ENCODE peak calls at places on chromosome 22, in four cellular contexts. C is HCT116, E is SK-N-SH, K is K562. S is an unnamed sample.

GRCh38 chr22:45418056-45418769 is 4.7 kb downstream of the RIBC2 start:
- DNase-seq in C (no peak), E (no peak), K (no peak), S (no peak)

GRCh38 chr22:25757686-25758085 is 15.7 kb downstream of the MYO18B start:
- DNase-seq in C (no peak), E (no peak), K (no peak), S (no peak)

GRCh38 chr22:40509401-40510134 is 127.0 kb downstream of the MRTFA start:
- DNase-seq in C (no peak), E (no peak), K (no peak), S (no peak)

GRCh38 chr22:49633010-49633324 is 194.7 kb downstream of the BRD1 start:
- DNase-seq in C (no peak), E (peak; percentile 54), K (no peak), S (no peak)

GRCh38 chr22:46001426-46002106 is 24.6 kb upstream of the WNT7B start:
- DNase-seq in C (no peak), E (no peak), K (no peak), S (no peak)

GRCh38 chr22:48171294-48171693 is 1408.8 kb downstream of the TBC1D22A start:
- DNase-seq in C (no peak), E (no peak), K (no peak), S (peak; percentile 7)

GRCh38 chr22:22709719-22710445 is 65.5 kb downstream of the GGTLC2 start:
- DNase-seq in C (no peak), E (no peak), K (peak; percentile 91), S (peak; percentile 16)

GRCh38 chr22:50323900-50324299 is 2.9 kb downstream of the DENND6B start:
- DNase-seq in C (no peak), E (no peak), K (no peak), S (no peak)

GRCh38 chr22:39246217-39246616 is 1.4 kb upstream of the PDGFB start:
- DNase-seq in C (no peak), E (no peak), K (no peak), S (no peak)

GRCh38 chr22:26172389-26172990 is 3.2 kb downstream of the SEZ6L start:
- DNase-seq in C (peak; percentile 24), E (peak; percentile 61), K (peak; percentile 40), S (peak; percentile 26)

GRCh38 chr22:50304528-50305392 is 2.7 kb downstream of the PLXNB2 start:
- DNase-seq in C (no peak), E (no peak), K (peak; percentile 55), S (peak; percentile 81)

GRCh38 chr22:18035740-18036139 is 11.4 kb upstream of the MICAL3 start:
- DNase-seq in C (peak; percentile 35), E (peak; percentile 47), K (no peak), S (peak; percentile 68)

GRCh38 chr22:17172172-17172833 is 13.2 kb upstream of the HDHD5 start:
- DNase-seq in C (no peak), E (peak; percentile 34), K (no peak), S (no peak)

GRCh38 chr22:50189184-50189848 is 3.6 kb downstream of the TRABD start:
- DNase-seq in C (no peak), E (no peak), K (peak; percentile 25), S (no peak)

GRCh38 chr22:46076651-46077339 is 73.5 kb upstream of the PPARA start:
- DNase-seq in C (no peak), E (no peak), K (no peak), S (no peak)

GRCh38 chr22:45194686-45195085 is 31.0 kb downstream of the NUP50 start:
- DNase-seq in C (no peak), E (no peak), K (no peak), S (no peak)

GRCh38 chr22:49728566-49729271 is 99.0 kb downstream of the BRD1 start:
- DNase-seq in C (no peak), E (peak; percentile 19), K (no peak), S (no peak)

GRCh38 chr22:39500101-39500500 is 2.0 kb upstream of the MIEF1 start:
- DNase-seq in C (no peak), E (no peak), K (no peak), S (no peak)

GRCh38 chr22:43262990-43263644 is 76.2 kb upstream of the TTLL12 start:
- DNase-seq in C (no peak), E (no peak), K (peak; percentile 50), S (no peak)

GRCh38 chr22:36299911-36300310 is 47.0 kb downstream of the APOL1 start:
- DNase-seq in C (no peak), E (no peak), K (no peak), S (no peak)

GRCh38 chr22:35312198-35313059 is 12.7 kb downstream of the TOM1 start:
- DNase-seq in C (peak; percentile 16), E (no peak), K (no peak), S (peak; percentile 48)

GRCh38 chr22:20803696-20804324 is 29.9 kb downstream of the SERPIND1 start:
- DNase-seq in C (peak; percentile 3), E (peak; percentile 71), K (peak; percentile 84), S (peak; percentile 16)
- TF ChIP-seq JUND in C (no peak), E (no peak), K (peak; percentile 52), S (no peak)

DNA sequence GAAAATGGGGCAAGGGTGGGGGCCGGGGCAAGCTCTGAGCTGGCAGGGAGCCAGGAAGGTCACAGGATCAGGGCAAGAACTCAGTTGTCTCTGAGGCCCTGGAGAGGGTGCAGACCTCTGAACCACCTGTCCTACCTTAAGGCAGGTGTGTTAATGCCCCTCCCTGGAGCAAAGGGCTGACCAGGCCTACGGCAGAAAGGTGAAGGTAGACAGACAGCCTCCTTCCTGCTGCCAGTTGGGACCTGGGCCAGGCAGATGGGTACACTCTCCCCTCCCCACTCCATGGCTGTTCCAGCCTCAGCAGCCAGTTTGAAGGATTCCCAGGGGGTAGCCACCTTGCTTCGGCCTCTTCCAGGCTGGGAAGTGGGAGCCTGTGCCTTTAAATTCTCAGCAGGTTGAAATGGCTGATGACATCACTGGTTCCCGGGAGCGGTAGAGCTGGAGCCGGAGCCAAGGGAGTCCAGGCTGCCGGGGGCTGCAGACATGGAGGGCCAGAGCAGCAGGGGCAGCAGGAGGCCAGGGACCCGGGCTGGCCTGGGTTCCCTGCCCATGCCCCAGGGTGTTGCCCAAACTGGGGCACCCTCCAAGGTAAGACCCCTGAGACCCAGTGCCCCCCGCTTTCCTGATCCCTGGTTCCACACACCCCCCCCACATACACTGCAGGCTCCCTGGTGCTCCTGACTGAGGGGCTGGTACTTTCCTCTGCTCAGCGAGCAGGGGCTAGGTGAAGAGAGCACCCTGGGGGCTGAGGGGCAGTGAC is at the start of gene INPP5J:
- DNase-seq in C (peak; percentile 44), E (peak; percentile 90), K (no peak), S (peak; percentile 78)
- TF ChIP-seq JUND in C (no peak), E (no peak), K (no peak), S (no peak)

GRCh38 chr22:23837911-23838685 is 708 bp downstream of the DERL3 start:
- DNase-seq in C (no peak), E (peak; percentile 10), K (no peak), S (no peak)
- TF ChIP-seq JUND in C (no peak), E (no peak), K (no peak), S (no peak)

GRCh38 chr22:33443688-33444087 is 385.5 kb upstream of the SYN3 start:
- DNase-seq in C (no peak), E (no peak), K (no peak), S (no peak)
- TF ChIP-seq JUND in C (no peak), E (no peak), K (no peak), S (no peak)

DNA sequence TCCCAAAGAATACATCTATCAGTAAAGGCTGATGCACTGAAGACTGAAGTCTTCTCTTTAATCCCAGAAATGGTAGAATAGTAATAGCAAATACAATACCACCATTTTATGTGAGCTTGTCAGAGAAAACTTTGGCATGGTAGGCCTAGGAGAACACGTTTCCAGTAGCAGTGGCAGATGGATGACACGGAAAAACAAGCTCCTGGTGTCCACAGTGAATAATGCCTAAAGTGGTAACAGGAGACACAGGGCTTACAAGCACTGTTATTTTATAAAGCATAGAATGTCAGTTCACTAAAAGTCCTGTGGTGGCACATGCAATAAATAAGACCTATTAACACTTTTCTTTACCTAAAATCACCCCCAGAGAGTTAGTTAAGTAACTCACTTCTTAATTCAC is 277.6 kb downstream of the TTC28 start:
- DNase-seq in C (no peak), E (no peak), K (no peak), S (no peak)
- TF ChIP-seq JUND in C (no peak), E (no peak), K (no peak), S (no peak)

GRCh38 chr22:37305873-37306272 is 23.6 kb downstream of the CYTH4 start:
- DNase-seq in C (no peak), E (no peak), K (no peak), S (no peak)

GRCh38 chr22:37302617-37303555 is 20.6 kb downstream of the CYTH4 start:
- DNase-seq in C (no peak), E (no peak), K (no peak), S (no peak)

GRCh38 chr22:37303821-37304274 is 21.5 kb downstream of the CYTH4 start:
- DNase-seq in C (peak; percentile 42), E (no peak), K (peak; percentile 60), S (no peak)

GRCh38 chr22:37306494-37306829 is 24.2 kb downstream of the CYTH4 start:
- DNase-seq in C (no peak), E (no peak), K (no peak), S (no peak)

DNA sequence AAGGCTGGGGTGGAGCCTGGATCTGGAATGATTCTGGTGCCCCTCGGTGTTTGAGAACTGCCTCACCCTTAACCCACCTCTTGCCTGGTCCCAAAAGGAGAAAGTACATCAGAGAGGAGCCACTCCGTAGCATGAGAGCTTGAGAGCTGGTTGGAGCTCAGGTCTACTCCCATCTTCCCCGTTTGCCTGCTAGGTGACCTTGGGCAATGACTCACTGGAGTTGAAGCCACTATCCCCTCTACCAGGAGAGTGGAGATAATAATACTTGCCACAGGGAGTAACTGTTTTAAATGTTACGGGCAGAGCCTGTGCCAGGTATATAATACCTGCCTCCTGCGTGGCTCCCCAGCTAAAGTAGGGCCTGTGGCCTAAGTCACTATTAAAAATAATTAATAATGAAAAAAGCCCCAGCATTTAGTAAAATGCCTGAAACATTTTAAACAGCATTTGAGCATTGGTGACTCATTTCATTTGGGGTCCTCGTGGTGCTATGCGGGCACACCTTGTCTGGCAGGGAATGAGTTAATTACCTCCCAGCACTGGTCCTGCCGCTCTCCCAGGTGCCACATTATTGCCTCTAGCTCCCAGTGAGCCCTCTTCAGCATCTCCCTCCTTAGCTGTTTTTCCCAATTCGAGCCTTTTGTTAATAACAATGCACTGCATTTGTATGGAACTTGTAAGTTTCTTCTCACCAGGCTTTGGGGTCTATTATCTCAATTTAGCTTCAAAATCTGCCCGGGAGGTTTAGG is 22.5 kb downstream of the CYTH4 start:
- DNase-seq in C (no peak), E (no peak), K (peak; percentile 44), S (no peak)
- TF ChIP-seq JUND in C (no peak), E (no peak), K (peak; percentile 69), S (no peak)

DNA sequence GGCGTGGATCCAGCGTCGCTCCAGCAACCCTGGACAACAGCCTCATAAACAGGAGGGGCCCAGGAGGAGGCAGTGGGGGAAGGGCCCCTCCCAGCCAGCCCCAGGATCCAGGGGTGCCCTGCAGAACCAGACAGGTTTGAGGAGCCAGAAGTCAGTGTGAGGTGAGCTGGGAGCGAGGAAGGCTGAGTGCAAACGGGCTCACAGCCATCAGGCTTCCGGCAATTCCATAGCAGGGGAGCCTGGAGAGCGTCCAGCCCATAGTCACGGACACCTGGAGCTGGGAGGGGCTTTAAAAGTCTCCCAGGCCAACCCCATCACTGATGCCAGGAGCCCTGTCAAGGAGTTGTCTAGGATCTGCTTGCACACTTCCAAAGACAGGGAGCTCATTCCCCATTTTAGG is 217.6 kb downstream of the MN1 start:
- DNase-seq in C (no peak), E (no peak), K (no peak), S (no peak)
- TF ChIP-seq JUND in C (no peak), E (no peak), K (no peak), S (no peak)

GRCh38 chr22:20239063-20239950 is 28.8 kb downstream of the RTN4R start:
- DNase-seq in C (no peak), E (no peak), K (peak; percentile 63), S (no peak)
- TF ChIP-seq JUND in C (no peak), E (no peak), K (peak; percentile 33), S (no peak)

GRCh38 chr22:29702931-29703594 is 16.7 kb upstream of the CABP7 start:
- DNase-seq in C (no peak), E (peak; percentile 20), K (no peak), S (no peak)
- TF ChIP-seq JUND in C (no peak), E (no peak), K (no peak), S (no peak)

S was measured in T47D.